ENCODE peak calls at places on chromosomes 5 and 9, in four cellular contexts. S, M, O and N are unnamed samples.

GRCh38 chr5:38167562-38167996 is 90.8 kb upstream of the EGFLAM start:
- DNase-seq in M (no peak), O (no peak), S (no peak), N (no peak)

GRCh38 chr5:166772770-166773169 is 1518.7 kb upstream of the WWC1 start:
- DNase-seq in S (no peak), M (no peak), O (no peak), N (no peak)

GRCh38 chr9:126491256-126491879 is 122.4 kb upstream of the LMX1B start:
- DNase-seq in M (no peak), O (peak), S (peak), N (peak)

GRCh38 chr9:30065888-30066287 is 2318.6 kb upstream of the ACO1 start:
- DNase-seq in O (no peak), M (no peak), S (peak), N (no peak)

GRCh38 chr9:70589571-70590263 is 175.3 kb upstream of the KLF9 start:
- DNase-seq in O (no peak), M (no peak), S (no peak), N (no peak)

GRCh38 chr9:9523476-9523875 is 1089.3 kb downstream of the PTPRD start:
- DNase-seq in O (no peak), S (no peak), M (no peak), N (no peak)

GRCh38 chr5:157361865-157362465 is 96.0 kb downstream of the CYFIP2 start:
- DNase-seq in M (no peak), S (no peak), O (peak), N (no peak)

GRCh38 chr5:78573318-78573717 is 75.3 kb downstream of the LHFPL2 start:
- DNase-seq in O (no peak), S (no peak), M (peak), N (no peak)

GRCh38 chr5:59615272-59615671 is 278.3 kb downstream of the PDE4D start:
- DNase-seq in M (no peak), S (no peak), O (no peak), N (no peak)

GRCh38 chr5:142433526-142434321 is 108.9 kb upstream of the SPRY4 start:
- DNase-seq in S (peak), O (no peak), M (no peak), N (no peak)

GRCh38 chr9:130825051-130825651 is 9.9 kb upstream of the ABL1 start:
- DNase-seq in O (peak), S (no peak), M (no peak), N (peak)

GRCh38 chr5:15566789-15567188 is 66.8 kb downstream of the FBXL7 start:
- DNase-seq in M (no peak), O (no peak), S (no peak), N (no peak)

GRCh38 chr5:121031487-121031886 is 567.4 kb downstream of the PRR16 start:
- DNase-seq in M (no peak), S (no peak), O (no peak), N (no peak)

GRCh38 chr9:130660326-130660682 is 4.1 kb upstream of the PRDM12 start:
- DNase-seq in M (no peak), O (no peak), S (no peak), N (no peak)

GRCh38 chr5:102815560-102816324 is 60.6 kb downstream of the PAM start:
- DNase-seq in O (no peak), M (no peak), S (no peak), N (no peak)

GRCh38 chr5:9337908-9338307 is 208.0 kb downstream of the SEMA5A start:
- DNase-seq in M (no peak), S (no peak), O (no peak), N (no peak)

GRCh38 chr5:139687656-139688055 is 39.5 kb downstream of the CXXC5 start:
- DNase-seq in O (no peak), S (no peak), M (no peak), N (no peak)

GRCh38 chr5:58133631-58134296 is 326.1 kb downstream of the PLK2 start:
- DNase-seq in O (no peak), M (no peak), S (no peak), N (no peak)

GRCh38 chr5:58136416-58136815 is 323.5 kb downstream of the PLK2 start:
- DNase-seq in M (no peak), S (no peak), O (no peak), N (no peak)

GRCh38 chr5:58138791-58139190 is 321.1 kb downstream of the PLK2 start:
- DNase-seq in O (no peak), S (no peak), M (no peak), N (no peak)

GRCh38 chr5:58135571-58136335 is 324.1 kb downstream of the PLK2 start:
- DNase-seq in O (no peak), S (no peak), M (no peak), N (no peak)
- TF ChIP-seq FOXK2 in O (no peak), S (no peak), M (no peak), N (no peak)

GRCh38 chr5:163760498-163760897 is 255.1 kb downstream of the MAT2B start:
- DNase-seq in S (peak), M (no peak), O (no peak), N (no peak)
- TF ChIP-seq FOXK2 in S (no peak), M (no peak), O (no peak), N (no peak)

GRCh38 chr5:134053840-134054338 is 49.1 kb upstream of the VDAC1 start:
- DNase-seq in S (no peak), O (no peak), M (no peak), N (no peak)
- TF ChIP-seq FOXK2 in S (no peak), O (no peak), M (no peak), N (no peak)

DNA sequence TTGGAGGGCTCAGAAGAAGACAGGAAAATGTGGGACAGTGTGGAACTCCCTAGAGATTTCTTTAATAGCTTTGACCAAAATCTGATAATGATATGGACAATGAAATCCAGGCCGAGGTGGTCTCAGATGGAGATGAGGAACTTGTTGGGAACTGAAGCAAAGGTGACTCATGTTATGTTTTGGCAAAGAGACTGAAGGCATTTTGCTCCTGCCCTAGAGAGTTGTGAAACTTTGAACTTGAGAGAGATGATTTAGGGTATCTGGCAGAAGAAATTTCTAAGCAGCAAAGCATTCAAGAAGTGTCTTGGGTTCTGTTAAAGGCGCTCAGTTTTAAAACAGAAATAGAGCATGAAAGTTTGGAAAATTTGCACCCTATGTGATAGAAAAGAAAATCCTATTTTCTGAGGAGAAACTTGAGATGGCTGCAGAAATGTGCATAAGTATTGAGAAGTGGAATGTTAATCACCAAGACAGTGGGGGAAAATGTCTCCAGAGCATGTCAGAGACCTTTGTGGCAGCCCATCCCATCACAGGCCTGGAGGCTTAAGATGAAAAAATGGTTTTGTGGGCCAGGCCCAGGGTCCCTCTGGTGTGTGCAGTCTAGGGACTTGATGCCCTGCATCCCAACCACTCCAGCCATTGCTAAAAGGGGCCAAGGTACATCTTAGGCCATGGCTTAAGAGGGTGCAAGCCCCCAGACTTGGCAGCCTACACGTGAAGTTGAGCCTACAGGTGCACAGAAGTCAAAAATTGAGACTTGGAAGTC is 463.7 kb upstream of the TLE4 start:
- DNase-seq in M (no peak), S (no peak), O (no peak), N (no peak)
- TF ChIP-seq FOXK2 in M (no peak), S (no peak), O (no peak), N (no peak)

GRCh38 chr9:111427186-111427585 is 57.0 kb downstream of the ECPAS start:
- DNase-seq in S (no peak), M (no peak), O (peak), N (no peak)
- TF ChIP-seq FOXK2 in S (no peak), M (no peak), O (no peak), N (no peak)

GRCh38 chr5:143826909-143827514 is 15.1 kb downstream of the HMHB1 start:
- DNase-seq in S (no peak), M (peak), O (no peak), N (no peak)
- TF ChIP-seq FOXK2 in S (no peak), M (peak), O (no peak), N (no peak)